ENCODE peak calls at places on chromosomes 6 and 20, in six cellular contexts. One of them, this sample, is unnamed.

GRCh38 chr6:155273438-155273837 is 9.6 kb downstream of the CLDN20 start:
- DNase-seq in tibial artery: no peak
- DNase-seq in transverse colon: no peak
- DNase-seq in left ventricle myocardium inferior: no peak
- DNase-seq in caudate nucleus: no peak
- DNase-seq in trophoblast cell: no peak
- DNase-seq in this sample: no peak

GRCh38 chr20:33666293-33667244 is at the start of gene ACTL10:
- DNase-seq in caudate nucleus: peak; percentile 88
- DNase-seq in left ventricle myocardium inferior: peak; percentile 98
- DNase-seq in transverse colon: peak; percentile 99
- DNase-seq in trophoblast cell: peak; percentile 94
- DNase-seq in tibial artery: peak; percentile 100
- DNase-seq in this sample: peak; percentile 89

GRCh38 chr6:137637161-137637560 is 143.0 kb upstream of the OLIG3 start:
- DNase-seq in trophoblast cell: peak; percentile 97
- DNase-seq in caudate nucleus: no peak
- DNase-seq in transverse colon: no peak
- DNase-seq in tibial artery: no peak
- DNase-seq in left ventricle myocardium inferior: no peak
- DNase-seq in this sample: no peak

GRCh38 chr20:4161447-4162251 is 146.3 kb upstream of the RNF24 start:
- DNase-seq in caudate nucleus: no peak
- DNase-seq in left ventricle myocardium inferior: no peak
- DNase-seq in trophoblast cell: no peak
- DNase-seq in tibial artery: no peak
- DNase-seq in transverse colon: peak; percentile 83
- DNase-seq in this sample: no peak

GRCh38 chr6:79672631-79673065 is 41.5 kb downstream of the SH3BGRL2 start:
- DNase-seq in left ventricle myocardium inferior: no peak
- DNase-seq in transverse colon: no peak
- DNase-seq in tibial artery: no peak
- DNase-seq in caudate nucleus: no peak
- DNase-seq in trophoblast cell: peak; percentile 30
- DNase-seq in this sample: no peak

GRCh38 chr6:154001494-154002285 is 37.4 kb upstream of the OPRM1 start:
- DNase-seq in transverse colon: no peak
- DNase-seq in left ventricle myocardium inferior: no peak
- DNase-seq in tibial artery: no peak
- DNase-seq in caudate nucleus: no peak
- DNase-seq in trophoblast cell: no peak
- DNase-seq in this sample: no peak

GRCh38 chr6:33419580-33420492 is at the start of gene SYNGAP1:
- DNase-seq in tibial artery: peak; percentile 90
- DNase-seq in trophoblast cell: no peak
- DNase-seq in transverse colon: peak; percentile 58
- DNase-seq in left ventricle myocardium inferior: peak; percentile 74
- DNase-seq in caudate nucleus: peak; percentile 8
- DNase-seq in this sample: no peak

GRCh38 chr6:47655719-47656595 is 42.4 kb upstream of the ADGRF4 start:
- DNase-seq in left ventricle myocardium inferior: no peak
- DNase-seq in trophoblast cell: peak; percentile 75
- DNase-seq in tibial artery: no peak
- DNase-seq in transverse colon: peak; percentile 50
- DNase-seq in caudate nucleus: no peak
- DNase-seq in this sample: no peak

GRCh38 chr20:22771706-22772105 is 187.3 kb upstream of the FOXA2 start:
- DNase-seq in left ventricle myocardium inferior: no peak
- DNase-seq in caudate nucleus: no peak
- DNase-seq in transverse colon: no peak
- DNase-seq in trophoblast cell: no peak
- DNase-seq in tibial artery: no peak
- DNase-seq in this sample: no peak

GRCh38 chr6:95231416-95231815 is 345.9 kb upstream of the MANEA start:
- DNase-seq in trophoblast cell: peak; percentile 67
- DNase-seq in caudate nucleus: no peak
- DNase-seq in left ventricle myocardium inferior: no peak
- DNase-seq in tibial artery: no peak
- DNase-seq in transverse colon: no peak
- DNase-seq in this sample: no peak

GRCh38 chr20:25053207-25054132 is 4.5 kb downstream of the ACSS1 start:
- DNase-seq in left ventricle myocardium inferior: peak; percentile 66
- DNase-seq in trophoblast cell: no peak
- DNase-seq in transverse colon: peak; percentile 22
- DNase-seq in caudate nucleus: no peak
- DNase-seq in tibial artery: peak; percentile 85
- DNase-seq in this sample: no peak

GRCh38 chr6:143176090-143177021 is 115.7 kb downstream of the AIG1 start:
- DNase-seq in tibial artery: no peak
- DNase-seq in caudate nucleus: no peak
- DNase-seq in left ventricle myocardium inferior: no peak
- DNase-seq in transverse colon: no peak
- DNase-seq in trophoblast cell: peak; percentile 97
- DNase-seq in this sample: no peak

GRCh38 chr6:113048741-113049140 is 701.6 kb downstream of the RFPL4B start:
- DNase-seq in caudate nucleus: no peak
- DNase-seq in tibial artery: no peak
- DNase-seq in transverse colon: no peak
- DNase-seq in trophoblast cell: no peak
- DNase-seq in left ventricle myocardium inferior: no peak
- DNase-seq in this sample: no peak

GRCh38 chr6:155528982-155529453 is 73.4 kb upstream of the NOX3 start:
- DNase-seq in caudate nucleus: no peak
- DNase-seq in left ventricle myocardium inferior: no peak
- DNase-seq in tibial artery: no peak
- DNase-seq in transverse colon: no peak
- DNase-seq in trophoblast cell: peak; percentile 31
- DNase-seq in this sample: no peak

GRCh38 chr6:107290491-107290890 is 168.9 kb downstream of the PDSS2 start:
- DNase-seq in tibial artery: no peak
- DNase-seq in left ventricle myocardium inferior: no peak
- DNase-seq in trophoblast cell: peak; percentile 52
- DNase-seq in transverse colon: no peak
- DNase-seq in caudate nucleus: no peak
- DNase-seq in this sample: no peak

GRCh38 chr20:19944772-19945459 is 72.2 kb upstream of the NAA20 start:
- DNase-seq in trophoblast cell: no peak
- DNase-seq in left ventricle myocardium inferior: no peak
- DNase-seq in tibial artery: no peak
- DNase-seq in caudate nucleus: no peak
- DNase-seq in transverse colon: no peak
- DNase-seq in this sample: peak; percentile 10

GRCh38 chr6:3549314-3549940 is 92.6 kb upstream of the SLC22A23 start:
- DNase-seq in tibial artery: no peak
- DNase-seq in caudate nucleus: no peak
- DNase-seq in transverse colon: no peak
- DNase-seq in trophoblast cell: no peak
- DNase-seq in left ventricle myocardium inferior: no peak
- DNase-seq in this sample: no peak

GRCh38 chr6:56757585-56757984 is 114.9 kb upstream of the DST start:
- DNase-seq in caudate nucleus: peak; percentile 30
- DNase-seq in transverse colon: peak; percentile 52
- DNase-seq in trophoblast cell: peak; percentile 59
- DNase-seq in left ventricle myocardium inferior: no peak
- DNase-seq in tibial artery: no peak
- DNase-seq in this sample: no peak

GRCh38 chr6:5866547-5867051 is 140.1 kb downstream of the NRN1 start:
- DNase-seq in caudate nucleus: no peak
- DNase-seq in left ventricle myocardium inferior: no peak
- DNase-seq in tibial artery: no peak
- DNase-seq in trophoblast cell: peak; percentile 25
- DNase-seq in transverse colon: no peak
- DNase-seq in this sample: no peak

GRCh38 chr20:46438156-46438750 is 31.8 kb upstream of the ELMO2 start:
- DNase-seq in tibial artery: no peak
- DNase-seq in transverse colon: no peak
- DNase-seq in caudate nucleus: peak; percentile 68
- DNase-seq in trophoblast cell: peak; percentile 31
- DNase-seq in left ventricle myocardium inferior: no peak
- DNase-seq in this sample: peak; percentile 33

GRCh38 chr6:159079367-159079766 is 34.6 kb upstream of the TAGAP start:
- DNase-seq in caudate nucleus: no peak
- DNase-seq in tibial artery: no peak
- DNase-seq in transverse colon: no peak
- DNase-seq in trophoblast cell: no peak
- DNase-seq in left ventricle myocardium inferior: no peak
- DNase-seq in this sample: no peak

GRCh38 chr6:43669050-43669921 is 18.3 kb downstream of the MRPS18A start:
- DNase-seq in left ventricle myocardium inferior: peak; percentile 81
- DNase-seq in transverse colon: no peak
- DNase-seq in trophoblast cell: peak; percentile 28
- DNase-seq in tibial artery: peak; percentile 88
- DNase-seq in caudate nucleus: peak; percentile 39
- DNase-seq in this sample: peak; percentile 25

DNA sequence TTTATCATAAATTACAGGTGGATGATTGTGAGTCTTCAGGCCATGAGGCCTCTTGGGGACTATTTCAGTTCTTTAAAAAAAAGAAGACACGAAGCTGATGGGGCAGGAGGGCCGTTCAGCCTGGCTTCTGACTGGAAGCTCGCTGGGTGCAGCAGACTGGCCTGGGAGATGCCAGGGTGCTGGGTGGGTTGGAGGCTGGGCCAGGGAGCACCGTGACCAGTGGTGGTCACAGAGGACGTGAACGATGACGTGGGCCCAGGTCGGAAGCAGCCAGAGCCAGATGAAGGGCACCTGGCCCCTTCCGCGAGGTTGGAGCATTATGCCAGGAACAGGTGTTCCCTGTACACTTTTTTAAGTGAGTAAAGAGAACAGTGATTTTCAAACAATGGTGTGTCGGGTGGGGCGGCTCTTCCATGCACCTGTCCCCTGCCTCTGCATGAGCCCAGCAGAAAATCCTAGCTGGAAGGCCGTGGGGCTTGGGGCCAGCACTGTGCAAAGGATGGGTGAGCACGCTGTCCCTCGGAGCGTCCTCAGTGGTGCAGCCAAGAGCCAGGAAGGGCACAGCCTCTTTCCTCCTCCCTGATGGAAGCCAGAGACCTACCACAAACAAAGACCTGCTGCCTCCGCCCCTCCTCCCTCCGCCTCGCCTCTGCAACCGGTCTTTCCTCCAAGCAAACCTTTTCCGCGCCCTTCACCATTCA is 350.4 kb downstream of the ZFAND3 start:
- DNase-seq in caudate nucleus: no peak
- DNase-seq in tibial artery: no peak
- DNase-seq in transverse colon: peak; percentile 58
- DNase-seq in trophoblast cell: no peak
- DNase-seq in left ventricle myocardium inferior: no peak
- DNase-seq in this sample: no peak
- H3K27ac ChIP-seq in caudate nucleus: no peak overlapping the region
- H3K27ac ChIP-seq in tibial artery: no peak overlapping the region
- H3K27ac ChIP-seq in transverse colon: peak overlapping the region; percentile 63
- H3K27ac ChIP-seq in trophoblast cell: no peak overlapping the region
- H3K27ac ChIP-seq in left ventricle myocardium inferior: peak overlapping the region; percentile 15
- H3K27ac ChIP-seq in this sample: no peak overlapping the region

DNA sequence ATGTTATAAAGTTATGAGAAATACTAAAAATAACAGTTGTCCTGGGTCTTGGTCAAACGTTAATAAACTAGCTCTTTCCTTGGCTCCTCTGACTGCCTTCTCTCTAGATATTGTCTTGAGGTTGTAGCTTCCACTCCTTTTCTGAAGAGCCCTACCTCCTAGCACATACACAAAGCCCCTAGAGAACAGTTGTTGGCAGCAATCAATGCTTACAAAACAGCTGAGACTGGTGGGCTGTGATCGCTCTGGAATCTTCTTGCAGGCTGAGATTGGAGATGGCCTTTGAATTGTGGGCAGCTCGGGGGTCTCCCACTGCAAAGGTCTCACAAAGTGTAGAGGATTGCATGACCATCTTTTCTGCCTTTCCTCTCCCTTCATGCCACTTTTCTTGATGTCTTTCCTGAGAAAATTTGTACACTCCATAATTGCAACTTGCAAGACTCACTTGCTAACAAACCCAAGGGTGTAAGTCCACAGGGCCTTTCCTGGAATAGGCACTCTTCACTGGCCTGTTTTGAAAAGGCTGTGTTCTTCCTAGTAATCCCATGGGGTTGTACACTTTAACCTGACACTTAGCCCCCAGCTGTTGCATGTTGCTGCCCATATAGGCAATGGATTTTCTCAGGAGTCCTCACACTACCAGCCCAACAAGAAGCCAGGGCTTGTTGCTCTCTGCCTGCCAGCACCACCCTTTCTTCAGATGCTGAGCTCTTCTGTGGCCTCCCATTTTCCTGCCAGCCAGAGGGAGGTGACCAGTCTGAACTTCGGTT is 99.9 kb downstream of the TCP11 start:
- DNase-seq in left ventricle myocardium inferior: no peak
- DNase-seq in transverse colon: no peak
- DNase-seq in trophoblast cell: no peak
- DNase-seq in caudate nucleus: no peak
- DNase-seq in tibial artery: no peak
- DNase-seq in this sample: no peak
- H3K27ac ChIP-seq in left ventricle myocardium inferior: peak overlapping the region; percentile 92
- H3K27ac ChIP-seq in transverse colon: peak overlapping the region; percentile 36
- H3K27ac ChIP-seq in trophoblast cell: no peak overlapping the region
- H3K27ac ChIP-seq in caudate nucleus: no peak overlapping the region
- H3K27ac ChIP-seq in tibial artery: no peak overlapping the region
- H3K27ac ChIP-seq in this sample: peak overlapping the region; percentile 37

GRCh38 chr20:41889125-41889870 is 271.1 kb upstream of the CHD6 start:
- DNase-seq in transverse colon: no peak
- DNase-seq in trophoblast cell: no peak
- DNase-seq in tibial artery: no peak
- DNase-seq in caudate nucleus: no peak
- DNase-seq in left ventricle myocardium inferior: no peak
- DNase-seq in this sample: no peak

GRCh38 chr20:41888434-41888833 is 270.3 kb upstream of the CHD6 start:
- DNase-seq in transverse colon: no peak
- DNase-seq in left ventricle myocardium inferior: no peak
- DNase-seq in trophoblast cell: no peak
- DNase-seq in tibial artery: no peak
- DNase-seq in caudate nucleus: no peak
- DNase-seq in this sample: no peak

GRCh38 chr20:41887500-41887899 is 269.3 kb upstream of the CHD6 start:
- DNase-seq in tibial artery: no peak
- DNase-seq in caudate nucleus: no peak
- DNase-seq in left ventricle myocardium inferior: no peak
- DNase-seq in trophoblast cell: no peak
- DNase-seq in transverse colon: no peak
- DNase-seq in this sample: no peak

GRCh38 chr20:41892031-41892430 is 273.9 kb upstream of the CHD6 start:
- DNase-seq in caudate nucleus: no peak
- DNase-seq in tibial artery: no peak
- DNase-seq in left ventricle myocardium inferior: no peak
- DNase-seq in transverse colon: no peak
- DNase-seq in trophoblast cell: no peak
- DNase-seq in this sample: no peak

DNA sequence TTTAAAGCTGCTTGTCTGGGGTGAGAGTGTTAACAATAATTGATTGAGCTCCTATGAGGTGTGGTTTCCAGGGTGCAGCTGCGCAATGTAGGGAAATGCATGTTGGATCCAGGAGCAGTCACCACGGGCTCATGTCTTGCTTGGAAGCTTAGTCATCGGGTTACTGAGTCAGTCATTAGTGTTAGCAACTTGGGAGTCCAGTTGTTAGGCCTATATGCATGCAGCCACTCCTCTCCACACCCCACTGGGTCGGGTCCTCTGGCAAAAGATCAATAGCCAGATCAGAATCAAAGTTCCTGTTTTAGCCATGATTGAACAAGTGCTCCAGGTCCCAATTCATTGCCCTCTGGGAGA is 271.7 kb upstream of the CHD6 start:
- DNase-seq in caudate nucleus: no peak
- DNase-seq in tibial artery: no peak
- DNase-seq in left ventricle myocardium inferior: no peak
- DNase-seq in transverse colon: no peak
- DNase-seq in trophoblast cell: no peak
- DNase-seq in this sample: no peak
- H3K27ac ChIP-seq in caudate nucleus: no peak overlapping the region
- H3K27ac ChIP-seq in tibial artery: no peak overlapping the region
- H3K27ac ChIP-seq in left ventricle myocardium inferior: no peak overlapping the region
- H3K27ac ChIP-seq in transverse colon: no peak overlapping the region
- H3K27ac ChIP-seq in trophoblast cell: no peak overlapping the region
- H3K27ac ChIP-seq in this sample: no peak overlapping the region

GRCh38 chr20:10643560-10643873 is 30.3 kb downstream of the JAG1 start:
- DNase-seq in left ventricle myocardium inferior: no peak
- DNase-seq in transverse colon: no peak
- DNase-seq in caudate nucleus: no peak
- DNase-seq in trophoblast cell: no peak
- DNase-seq in tibial artery: no peak
- DNase-seq in this sample: no peak
- H3K27ac ChIP-seq in left ventricle myocardium inferior: peak overlapping the region; percentile 16
- H3K27ac ChIP-seq in transverse colon: no peak overlapping the region
- H3K27ac ChIP-seq in caudate nucleus: no peak overlapping the region
- H3K27ac ChIP-seq in trophoblast cell: no peak overlapping the region
- H3K27ac ChIP-seq in tibial artery: peak overlapping the region; percentile 99
- H3K27ac ChIP-seq in this sample: no peak overlapping the region

This sample was measured in substantia nigra.